ENCODE peak calls at places on chromosome X, in nine cellular contexts. G, H, Q, Y, S, L, K, X and C are unnamed samples.

GRCh38 chrX:7120578-7121219 is 26.8 kb upstream of the STS start:
- DNase-seq in L (peak; percentile 23), G (no peak), X (no peak), Q (no peak), K (no peak), S (no peak), H (no peak), Y (no peak), C (no peak)

GRCh38 chrX:51420610-51421009 is 75.8 kb downstream of the NUDT11 start:
- DNase-seq in Q (no peak), K (no peak), S (peak; percentile 7), G (no peak), L (peak; percentile 71), X (no peak), H (no peak), Y (peak; percentile 7), C (no peak)

GRCh38 chrX:153469811-153470410 is 465 bp downstream of the HAUS7 start:
- DNase-seq in Y (no peak), Q (no peak), S (no peak), H (no peak), K (no peak), X (no peak), L (peak; percentile 38), G (no peak), C (no peak)

GRCh38 chrX:53383376-53384087 is 38.9 kb downstream of the SMC1A start:
- DNase-seq in K (no peak), Q (no peak), Y (no peak), X (no peak), S (no peak), G (no peak), L (no peak), H (peak; percentile 48), C (no peak)

GRCh38 chrX:63250253-63250868 is 100.8 kb downstream of the SPIN4 start:
- DNase-seq in S (peak; percentile 50), X (no peak), Q (no peak), Y (peak; percentile 56), H (no peak), L (peak; percentile 77), K (no peak), G (peak; percentile 30), C (peak; percentile 57)

GRCh38 chrX:27336466-27337091 is 126.6 kb downstream of the PPP4R3C start:
- DNase-seq in H (no peak), Y (peak; percentile 18), X (no peak), K (no peak), L (peak; percentile 40), S (peak; percentile 0), G (no peak), Q (no peak), C (peak; percentile 52)

GRCh38 chrX:21975827-21976226 is 35.3 kb downstream of the SMS start:
- DNase-seq in G (no peak), Q (no peak), S (no peak), H (no peak), K (no peak), X (no peak), Y (no peak), L (peak; percentile 48), C (no peak)

GRCh38 chrX:153386097-153386496 is 15.1 kb downstream of the PNMA6E start:
- DNase-seq in H (no peak), S (no peak), L (no peak), Q (no peak), G (no peak), K (no peak), X (no peak), Y (no peak), C (no peak)

GRCh38 chrX:130103605-130104004 is 6.7 kb downstream of the ELF4 start:
- DNase-seq in K (no peak), X (no peak), Q (no peak), L (no peak), S (no peak), G (no peak), H (no peak), Y (no peak), C (no peak)

GRCh38 chrX:9464435-9465371 is at the start of gene TBL1X:
- DNase-seq in S (no peak), G (peak; percentile 63), X (peak; percentile 39), K (peak; percentile 75), L (peak; percentile 77), Q (peak; percentile 91), H (peak; percentile 73), Y (no peak), C (peak; percentile 75)

GRCh38 chrX:19990519-19991349 is at the start of gene BCLAF3:
- DNase-seq in X (peak; percentile 80), G (peak; percentile 90), L (peak; percentile 94), Q (peak; percentile 98), H (peak; percentile 91), S (peak; percentile 26), K (peak; percentile 89), Y (peak; percentile 20), C (peak; percentile 86)

GRCh38 chrX:119266364-119266995 is 30.4 kb downstream of the PGRMC1 start:
- DNase-seq in X (no peak), G (no peak), L (peak; percentile 43), K (no peak), Q (no peak), H (no peak), Y (peak; percentile 18), S (no peak), C (peak; percentile 4)

DNA sequence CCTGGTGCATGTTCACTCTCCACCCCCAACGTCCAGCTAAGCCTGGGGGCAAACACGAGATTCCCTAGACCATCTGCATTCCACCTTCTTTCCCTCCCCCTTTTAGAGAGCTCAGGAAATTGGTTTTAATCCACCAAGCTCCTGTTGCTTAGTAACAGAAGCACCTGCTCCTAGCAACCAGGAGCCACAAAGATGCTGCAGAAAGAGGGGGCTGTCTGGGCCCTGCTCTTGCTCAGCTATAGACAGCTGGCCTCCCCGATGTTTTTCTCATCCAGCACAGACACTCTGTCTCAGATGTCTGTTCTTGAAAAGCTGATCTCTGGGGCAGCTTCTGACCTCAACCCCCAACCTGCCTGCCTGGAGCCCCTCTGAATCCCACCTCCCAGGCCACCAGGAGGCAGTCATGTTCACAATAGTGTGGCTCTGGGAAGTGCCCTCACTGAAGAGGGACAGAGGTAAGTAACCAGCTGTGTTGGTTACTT is 71.5 kb downstream of the SLC16A2 start:
- DNase-seq in H (no peak), Y (no peak), X (no peak), S (no peak), Q (no peak), L (no peak), G (peak; percentile 6), K (no peak), C (no peak)
- TF ChIP-seq CTCF in H (no peak), Y (no peak), X (no peak), S (peak; percentile 31), Q (no peak), L (no peak), G (peak; percentile 50), K (no peak), C (no peak)

GRCh38 chrX:80331285-80331684 is 89.0 kb upstream of the TENT5D start:
- DNase-seq in S (no peak), K (no peak), Q (no peak), X (no peak), Y (no peak), H (no peak), G (no peak), L (no peak), C (no peak)

GRCh38 chrX:80334583-80334982 is 85.7 kb upstream of the TENT5D start:
- DNase-seq in Q (no peak), X (no peak), H (no peak), G (no peak), S (no peak), Y (no peak), K (no peak), L (no peak), C (no peak)

DNA sequence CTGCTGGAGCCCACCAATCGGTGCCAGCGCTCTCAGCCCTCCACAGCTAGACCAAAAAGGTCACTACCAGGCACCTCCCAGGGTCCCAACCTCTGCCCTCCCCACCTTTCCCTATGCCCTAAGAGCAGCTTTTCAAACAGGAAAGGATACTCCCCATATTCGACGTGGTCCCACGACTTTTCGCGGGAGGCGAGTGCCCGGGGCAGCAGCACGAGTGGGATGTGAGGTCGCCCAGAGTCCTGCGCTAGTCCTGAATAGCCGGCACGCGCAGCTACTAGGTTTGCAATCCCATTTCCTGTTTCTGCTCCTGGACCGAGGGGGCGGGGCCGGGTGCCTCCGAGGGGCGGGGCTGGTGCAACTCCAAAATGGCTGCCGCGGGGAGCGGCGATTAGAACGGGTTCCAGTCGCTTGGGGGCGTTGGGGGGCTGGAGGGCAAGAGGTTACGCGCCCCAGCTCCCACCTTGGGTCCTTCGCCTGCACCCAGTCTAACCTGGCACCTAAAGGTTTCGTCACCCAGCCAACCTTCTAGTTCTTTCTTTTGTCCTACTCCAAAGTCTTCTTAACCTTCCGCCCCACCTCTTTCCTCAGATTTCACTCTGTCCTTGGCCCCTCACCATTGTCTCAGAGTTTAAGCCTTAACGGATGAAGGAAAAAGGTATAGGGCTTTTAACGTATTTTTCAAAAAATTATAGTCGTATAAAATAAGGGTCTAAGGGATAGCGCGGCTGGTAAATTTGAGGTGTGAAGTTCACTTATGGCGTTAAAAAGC is 85.0 kb upstream of the TENT5D start:
- DNase-seq in G (no peak), X (no peak), Y (no peak), L (peak; percentile 84), K (no peak), H (peak; percentile 34), S (no peak), Q (peak; percentile 89), C (no peak)
- H3K4me3 ChIP-seq in G (no peak overlapping the region), X (no peak overlapping the region), Y (no peak overlapping the region), L (peak overlapping the region; percentile 37), K (peak overlapping the region; percentile 42), H (no peak overlapping the region), S (no peak overlapping the region), Q (no peak overlapping the region), C (no peak overlapping the region)

GRCh38 chrX:125998432-125998831 is 167.7 kb downstream of the DCAF12L2 start:
- DNase-seq in K (no peak), X (no peak), S (no peak), G (no peak), H (no peak), Q (no peak), Y (peak; percentile 4), L (peak; percentile 14), C (peak; percentile 5)
- TF ChIP-seq CTCF in K (no peak), X (no peak), S (no peak), G (peak; percentile 31), H (no peak), Q (no peak), Y (peak; percentile 60), L (peak; percentile 53), C (peak; percentile 47)

GRCh38 chrX:776529-777230 is 146.1 kb downstream of the SHOX start:
- DNase-seq in K (no peak), Y (no peak), H (no peak), S (no peak), X (no peak), G (no peak), L (peak; percentile 26), Q (no peak), C (no peak)

GRCh38 chrX:784829-785228 is 154.2 kb downstream of the SHOX start:
- DNase-seq in S (no peak), G (no peak), K (no peak), Y (no peak), L (no peak), Q (no peak), H (no peak), X (no peak), C (no peak)

GRCh38 chrX:776061-776460 is 145.5 kb downstream of the SHOX start:
- DNase-seq in G (no peak), L (no peak), X (no peak), H (no peak), Q (no peak), K (no peak), Y (no peak), S (no peak), C (no peak)

GRCh38 chrX:786441-786881 is 155.9 kb downstream of the SHOX start:
- DNase-seq in Q (no peak), G (no peak), K (no peak), H (no peak), S (no peak), L (no peak), Y (no peak), X (no peak), C (no peak)

GRCh38 chrX:781216-782211 is 150.9 kb downstream of the SHOX start:
- DNase-seq in X (no peak), H (no peak), K (no peak), G (no peak), S (no peak), L (no peak), Q (no peak), Y (no peak), C (no peak)
- H3K4me3 ChIP-seq in X (no peak overlapping the region), H (no peak overlapping the region), K (no peak overlapping the region), G (no peak overlapping the region), S (no peak overlapping the region), L (no peak overlapping the region), Q (no peak overlapping the region), Y (no peak overlapping the region), C (no peak overlapping the region)